ENCODE peak calls at places on chromosome X, in nine cellular contexts. W is BE2C, N is foreskin fibroblast, Q is psoas muscle, Y is HepG2, U is cardiac fibroblast, J is right atrium auricular region, S is SK-N-SH, L is neural progenitor cell. T is an unnamed sample.
A peak's percentile ranks its signal among the peaks of the same experiment; 100 is the strongest.

GRCh38 chrX:105645667-105646354 is 176.5 kb upstream of the NRK start:
- DNase-seq in W (no peak), N (peak; percentile 48), Q (no peak), Y (no peak), U (peak; percentile 23), J (no peak), S (no peak), L (no peak), T (no peak)

GRCh38 chrX:1601051-1601767 is 9.8 kb downstream of the AKAP17A start:
- DNase-seq in W (no peak), N (no peak), Q (no peak), Y (no peak), U (no peak), J (no peak), S (no peak), L (no peak), T (peak; percentile 79)

GRCh38 chrX:155046129-155046810 is 19.6 kb downstream of the FUNDC2 start:
- DNase-seq in W (no peak), N (no peak), Q (no peak), Y (no peak), U (no peak), J (no peak), S (no peak), L (no peak), T (no peak)

GRCh38 chrX:21373637-21374162 is 518 bp upstream of the CNKSR2 start:
- DNase-seq in W (peak; percentile 29), N (peak; percentile 24), Q (no peak), Y (no peak), U (no peak), J (no peak), S (no peak), L (peak; percentile 89), T (no peak)

GRCh38 chrX:128884430-128884829 is 638.9 kb downstream of the SMARCA1 start:
- DNase-seq in W (no peak), N (no peak), Q (no peak), Y (no peak), U (no peak), J (no peak), S (no peak), L (no peak), T (no peak)

GRCh38 chrX:74343970-74344622 is 40.1 kb downstream of the ZCCHC13 start:
- DNase-seq in W (peak; percentile 67), N (peak; percentile 95), Q (no peak), Y (peak; percentile 60), U (peak; percentile 98), J (peak; percentile 64), S (peak; percentile 57), L (peak; percentile 84), T (no peak)

GRCh38 chrX:135516376-135516775 is 4.1 kb upstream of the INTS6L start:
- DNase-seq in W (peak; percentile 8), N (no peak), Q (no peak), Y (no peak), U (no peak), J (no peak), S (no peak), L (peak; percentile 4), T (no peak)

GRCh38 chrX:127879585-127879984 is 172.6 kb downstream of the ACTRT1 start:
- DNase-seq in W (no peak), N (no peak), Q (no peak), Y (no peak), U (peak; percentile 27), J (no peak), S (no peak), L (no peak), T (no peak)

GRCh38 chrX:54745676-54746075 is 52.4 kb downstream of the ITIH6 start:
- DNase-seq in W (no peak), N (no peak), Q (no peak), Y (no peak), U (no peak), J (no peak), S (no peak), L (no peak), T (no peak)

GRCh38 chrX:23904096-23904495 is 3.6 kb downstream of the APOO start:
- DNase-seq in W (no peak), N (no peak), Q (no peak), Y (no peak), U (peak; percentile 81), J (no peak), S (no peak), L (peak; percentile 48), T (no peak)

GRCh38 chrX:134460005-134460860 is at the start of gene HPRT1:
- DNase-seq in W (peak; percentile 85), N (peak; percentile 88), Q (peak; percentile 90), Y (peak; percentile 35), U (peak; percentile 67), J (peak; percentile 71), S (peak; percentile 83), L (peak; percentile 90), T (peak; percentile 90)

GRCh38 chrX:134484039-134484438 is 24.1 kb downstream of the HPRT1 start:
- DNase-seq in W (no peak), N (peak; percentile 71), Q (no peak), Y (peak; percentile 15), U (peak; percentile 74), J (no peak), S (peak; percentile 18), L (peak; percentile 26), T (no peak)

GRCh38 chrX:104668550-104668949 is 102.6 kb downstream of the IL1RAPL2 start:
- DNase-seq in W (no peak), N (peak; percentile 1), Q (no peak), Y (no peak), U (peak; percentile 7), J (no peak), S (no peak), L (peak; percentile 14), T (no peak)

DNA sequence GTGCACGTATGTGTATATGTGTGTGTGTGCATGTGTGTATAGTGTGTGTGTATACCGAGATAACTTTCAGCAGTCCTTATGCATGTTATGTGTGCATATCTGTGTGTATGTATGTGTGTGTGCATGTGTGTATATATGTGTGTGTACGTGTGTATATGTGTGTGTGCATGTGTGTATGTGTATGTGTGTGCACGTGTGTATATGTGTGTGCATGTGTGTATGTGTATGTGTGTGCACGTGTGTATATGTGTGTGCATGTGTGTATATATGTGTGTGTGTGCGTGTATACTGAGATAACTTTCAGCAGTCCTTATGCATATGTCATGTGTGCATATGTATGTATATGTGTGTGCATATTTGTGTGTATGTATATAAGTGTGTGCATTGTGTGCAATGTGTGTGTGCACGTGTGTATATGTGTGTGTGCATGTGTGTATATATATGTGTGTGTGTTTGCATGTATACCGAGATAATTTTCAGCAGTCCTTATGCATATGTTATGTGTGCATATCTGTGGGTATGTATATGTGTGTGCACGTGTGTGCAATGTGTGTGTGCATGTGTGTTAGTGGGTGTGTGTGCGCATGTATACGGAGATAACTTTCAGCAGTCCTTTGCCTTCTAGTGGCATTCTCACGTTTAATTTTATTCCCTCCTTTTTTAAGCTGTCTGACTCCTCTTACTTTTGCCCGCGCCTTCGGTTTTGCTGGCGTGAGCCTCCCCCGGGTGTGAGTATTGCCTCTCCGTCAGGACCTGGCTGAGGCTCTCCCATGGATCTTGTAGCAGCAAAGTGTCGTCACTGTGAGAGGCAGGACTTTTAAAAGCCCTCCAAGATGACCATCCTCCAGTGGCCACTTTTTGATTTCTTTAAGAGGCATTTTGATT is 99.6 kb upstream of the SHOX start:
- DNase-seq in W (no peak), N (no peak), Q (no peak), Y (no peak), U (no peak), J (no peak), S (no peak), L (no peak), T (no peak)
- TF ChIP-seq CTCF in W (no peak), N (no peak), Q (no peak), Y (no peak), U (no peak), J (no peak), S (no peak), L (no peak), T (no peak)

DNA sequence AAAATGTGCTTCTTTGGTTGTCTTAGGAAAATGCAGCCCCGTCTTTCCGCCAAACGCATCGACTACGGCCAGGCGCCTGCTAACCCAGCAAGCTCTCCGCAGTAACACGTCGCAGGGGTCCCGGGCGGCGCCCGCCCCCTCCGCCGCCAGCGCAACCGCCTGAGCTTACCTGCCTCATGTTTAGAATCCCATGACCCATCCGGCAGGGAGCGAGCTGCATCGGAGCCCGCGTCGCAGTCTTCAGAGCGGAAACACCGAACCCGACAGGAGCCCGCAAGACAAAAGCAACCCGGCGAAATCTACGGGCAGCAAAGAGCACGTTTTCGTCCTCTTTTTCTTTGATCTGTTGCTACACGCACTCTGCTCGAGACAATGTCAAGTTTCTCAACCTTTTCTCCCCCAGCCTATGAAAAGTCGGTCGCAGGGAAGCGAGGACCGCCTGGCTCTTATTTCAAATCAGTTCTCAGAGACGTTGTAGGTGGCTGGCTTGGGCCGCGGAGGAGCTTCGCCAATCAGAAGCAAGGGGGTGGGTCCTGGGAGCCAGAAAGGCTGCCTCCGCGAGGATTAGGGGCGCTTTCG is at the start of gene MID1:
- DNase-seq in W (peak; percentile 69), N (peak; percentile 89), Q (peak; percentile 66), Y (no peak), U (peak; percentile 75), J (peak; percentile 85), S (peak; percentile 78), L (peak; percentile 89), T (peak; percentile 77)
- H3K4me3 ChIP-seq in W (peak within 1 kb of the TSS; percentile 81), N (peak within 1 kb of the TSS; percentile 86), Q (peak within 1 kb of the TSS; percentile 65), Y (no peak within 1 kb of the TSS), U (peak within 1 kb of the TSS; percentile 68), J (peak within 1 kb of the TSS; percentile 38), S (peak within 1 kb of the TSS; percentile 76), L (peak within 1 kb of the TSS; percentile 61), T (peak within 1 kb of the TSS; percentile 41)

DNA sequence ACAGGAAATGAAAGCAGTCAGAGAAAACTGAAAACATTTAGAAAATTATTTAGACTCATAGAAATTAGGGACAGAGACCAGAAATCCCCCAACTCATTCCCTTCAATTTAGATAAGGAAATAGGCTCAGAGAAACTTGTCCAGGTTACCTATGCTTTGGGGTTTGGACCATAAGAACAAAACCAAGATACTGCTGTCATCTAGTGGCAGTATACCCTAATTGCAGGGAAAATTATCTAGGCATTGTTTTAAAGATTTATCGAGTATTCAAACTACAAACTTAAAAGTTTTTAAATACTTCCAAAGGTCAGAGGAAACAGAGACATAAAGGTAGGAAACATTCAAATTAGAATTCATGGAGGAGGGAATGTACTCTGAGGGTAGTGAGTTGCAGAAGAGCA is 67.0 kb upstream of the KLHL13 start:
- DNase-seq in W (no peak), N (no peak), Q (no peak), Y (no peak), U (no peak), J (no peak), S (no peak), L (no peak), T (no peak)
- TF ChIP-seq CTCF in W (peak; percentile 47), N (no peak), Q (peak; percentile 8), Y (peak; percentile 23), U (no peak), J (no peak), S (peak; percentile 35), L (peak; percentile 31), T (no peak)

DNA sequence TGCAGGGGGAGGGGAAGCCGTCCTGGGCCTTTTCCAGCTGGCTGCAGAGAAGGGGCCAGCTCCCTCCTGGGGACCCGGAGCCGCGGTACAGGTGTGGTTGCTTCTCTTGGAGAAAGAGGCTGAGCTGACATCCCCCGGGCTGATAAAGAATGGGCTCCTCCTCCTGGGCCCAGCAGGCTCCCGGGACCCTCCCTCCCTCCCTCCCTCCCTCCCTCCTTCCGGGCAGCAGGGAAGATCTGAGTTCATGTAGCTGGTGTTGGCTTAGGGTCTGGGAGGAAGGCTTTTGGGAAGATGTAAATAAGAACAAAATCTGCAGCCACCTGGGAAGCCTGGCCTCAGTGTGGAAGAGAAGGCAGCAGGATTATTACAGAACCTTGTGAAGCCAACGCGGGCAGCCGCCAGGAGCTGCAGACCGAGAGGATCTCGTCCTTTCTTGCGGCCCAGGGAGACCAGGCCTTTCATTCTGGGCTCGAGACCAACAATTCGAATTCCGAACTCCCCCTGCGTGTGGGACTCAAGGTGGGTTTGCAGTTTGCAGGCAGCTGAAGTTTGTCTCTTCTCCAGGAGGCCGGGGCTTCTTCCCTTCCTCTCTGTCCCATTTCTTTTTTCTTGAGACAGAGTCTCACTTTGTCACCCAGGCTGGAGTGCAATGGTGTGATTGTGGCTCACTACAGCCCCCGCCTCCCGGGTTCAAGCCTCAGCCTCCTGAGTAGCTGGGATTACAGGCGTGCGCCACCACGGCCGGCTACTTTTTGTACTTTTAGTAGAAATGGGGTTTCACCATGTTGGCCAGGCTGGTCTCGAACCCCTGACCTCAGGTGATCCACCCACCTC is at the start of gene PLCXD1:
- DNase-seq in W (peak; percentile 38), N (peak; percentile 59), Q (no peak), Y (peak; percentile 85), U (peak; percentile 34), J (no peak), S (peak; percentile 84), L (peak; percentile 92), T (peak; percentile 61)
- H3K4me3 ChIP-seq in W (peak within 1 kb of the TSS; percentile 41), N (peak within 1 kb of the TSS; percentile 62), Q (no peak within 1 kb of the TSS), Y (peak within 1 kb of the TSS; percentile 60), U (peak within 1 kb of the TSS; percentile 49), J (no peak within 1 kb of the TSS), S (peak within 1 kb of the TSS; percentile 50), L (peak within 1 kb of the TSS; percentile 54), T (no peak within 1 kb of the TSS)